ENCODE peak calls at places on chromosomes 12 and 14, in ten cellular contexts. R is left ventricle myocardium inferior, X is lower lobe of right lung, F is fibroblast of lung, M is SK-N-SH, S is A549, U is OCI-LY7, Z is psoas muscle, P is pancreas, E is sigmoid colon. K is an unnamed sample.

GRCh38 chr12:112824701-112825100 is 33.2 kb downstream of the RPH3A start:
- DNase-seq in R (no peak), X (no peak), F (no peak), M (no peak), S (no peak), U (no peak), Z (no peak), P (no peak), E (no peak), K (no peak)

GRCh38 chr14:36702484-36702883 is 40.8 kb downstream of the PAX9 start:
- DNase-seq in R (no peak), X (no peak), F (no peak), M (no peak), S (no peak), U (no peak), Z (no peak), P (no peak), E (no peak), K (no peak)

GRCh38 chr12:42485823-42486222 is 103.7 kb downstream of the PRICKLE1 start:
- DNase-seq in R (no peak), X (no peak), F (no peak), M (no peak), S (no peak), U (no peak), Z (no peak), P (no peak), E (no peak), K (no peak)

GRCh38 chr14:91875515-91876286 is 8.4 kb upstream of the TC2N start:
- DNase-seq in R (no peak), X (no peak), F (no peak), M (no peak), S (no peak), U (no peak), Z (no peak), P (no peak), E (no peak), K (peak; percentile 70)

GRCh38 chr14:33127531-33127930 is 188.9 kb downstream of the NPAS3 start:
- DNase-seq in R (no peak), X (no peak), F (no peak), M (no peak), S (no peak), U (no peak), Z (no peak), P (no peak), E (no peak), K (no peak)

GRCh38 chr12:1791104-1791927 is 29.0 kb upstream of the LRTM2 start:
- DNase-seq in R (no peak), X (peak; percentile 61), F (peak; percentile 76), M (peak; percentile 73), S (peak; percentile 60), U (peak; percentile 78), Z (no peak), P (no peak), E (peak; percentile 85), K (no peak)

GRCh38 chr12:54749191-54749818 is 101.1 kb upstream of the DCD start:
- DNase-seq in R (no peak), X (no peak), F (peak; percentile 59), M (peak; percentile 23), S (peak; percentile 43), U (peak; percentile 67), Z (no peak), P (no peak), E (no peak), K (no peak)

GRCh38 chr12:46659844-46660243 is 166.0 kb downstream of the SLC38A4 start:
- DNase-seq in R (no peak), X (no peak), F (no peak), M (no peak), S (no peak), U (no peak), Z (no peak), P (no peak), E (no peak), K (no peak)

GRCh38 chr12:115815924-115816323 is 461.6 kb downstream of the MED13L start:
- DNase-seq in R (no peak), X (no peak), F (no peak), M (no peak), S (no peak), U (no peak), Z (no peak), P (no peak), E (no peak), K (no peak)

GRCh38 chr12:6076776-6077700 is 47.4 kb downstream of the VWF start:
- DNase-seq in R (no peak), X (no peak), F (no peak), M (no peak), S (no peak), U (no peak), Z (peak; percentile 3), P (peak; percentile 32), E (no peak), K (no peak)

GRCh38 chr14:89206426-89206825 is 210.6 kb downstream of the FOXN3 start:
- DNase-seq in R (no peak), X (no peak), F (no peak), M (no peak), S (no peak), U (no peak), Z (peak; percentile 38), P (no peak), E (no peak), K (no peak)

GRCh38 chr14:89205137-89205740 is 211.8 kb downstream of the FOXN3 start:
- DNase-seq in R (no peak), X (no peak), F (no peak), M (no peak), S (no peak), U (no peak), Z (no peak), P (no peak), E (no peak), K (no peak)

GRCh38 chr14:89212386-89213235 is 204.4 kb downstream of the FOXN3 start:
- DNase-seq in R (no peak), X (no peak), F (no peak), M (peak; percentile 73), S (no peak), U (no peak), Z (no peak), P (no peak), E (no peak), K (no peak)

GRCh38 chr14:89202413-89202812 is 214.6 kb downstream of the FOXN3 start:
- DNase-seq in R (no peak), X (no peak), F (peak; percentile 15), M (no peak), S (no peak), U (no peak), Z (no peak), P (no peak), E (no peak), K (no peak)

DNA sequence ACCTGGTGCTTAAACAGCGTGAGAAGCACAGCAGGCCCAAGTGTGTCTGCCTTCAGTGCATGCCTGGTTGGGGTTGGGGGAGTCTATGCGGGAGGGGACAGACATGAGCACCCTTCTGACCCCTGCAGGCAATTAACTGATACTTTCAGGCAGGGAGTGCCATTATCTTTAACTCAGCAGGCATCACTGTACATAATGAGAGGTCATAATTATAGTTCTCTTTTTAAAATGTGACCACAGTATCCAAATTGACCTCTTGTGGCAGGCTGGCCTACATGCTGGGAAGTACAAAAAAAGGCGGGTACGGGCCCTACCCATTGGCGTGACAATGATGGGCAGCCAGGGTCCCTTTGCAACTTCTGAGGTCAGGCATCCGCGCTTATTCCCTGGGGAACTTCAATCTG is 209.1 kb downstream of the FOXN3 start:
- DNase-seq in R (no peak), X (no peak), F (no peak), M (peak; percentile 30), S (no peak), U (no peak), Z (no peak), P (no peak), E (no peak), K (no peak)
- TF ChIP-seq CTCF in R (no peak), X (no peak), F (no peak), M (no peak), S (no peak), U (peak; percentile 13), Z (no peak), P (no peak), E (no peak), K (no peak)

DNA sequence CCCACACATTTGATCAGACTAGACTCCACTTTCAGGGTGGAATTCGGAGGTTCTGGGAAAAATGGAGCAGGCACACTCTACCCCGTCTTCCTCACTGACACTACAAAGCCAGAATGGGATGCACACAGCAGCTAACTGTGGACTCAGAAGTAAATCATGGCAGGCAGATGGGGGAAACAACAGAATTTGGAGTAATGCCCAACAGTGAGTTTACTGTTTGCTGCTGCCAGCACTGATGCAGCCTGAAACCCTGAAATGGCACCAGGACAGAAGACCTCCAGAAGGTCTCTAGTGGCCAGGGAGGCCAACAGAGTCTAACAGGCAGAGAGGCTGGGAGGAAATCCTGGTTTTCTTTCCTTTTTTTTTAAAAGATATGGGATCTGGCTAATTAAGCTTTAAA is 24.6 kb downstream of the KCTD10 start:
- DNase-seq in R (no peak), X (no peak), F (no peak), M (no peak), S (no peak), U (no peak), Z (no peak), P (no peak), E (no peak), K (no peak)
- H3K4me1 ChIP-seq in R (peaks cover 37% of the 10 kb centered on the region), X (peaks cover 19% of the 10 kb centered on the region), F (peaks cover 6% of the 10 kb centered on the region), M (no peaks in the 10 kb centered on the region), S (no peaks in the 10 kb centered on the region), U (no peaks in the 10 kb centered on the region), Z (no peaks in the 10 kb centered on the region), P (no peaks in the 10 kb centered on the region), E (peaks cover 85% of the 10 kb centered on the region), K (peaks cover 43% of the 10 kb centered on the region)

DNA sequence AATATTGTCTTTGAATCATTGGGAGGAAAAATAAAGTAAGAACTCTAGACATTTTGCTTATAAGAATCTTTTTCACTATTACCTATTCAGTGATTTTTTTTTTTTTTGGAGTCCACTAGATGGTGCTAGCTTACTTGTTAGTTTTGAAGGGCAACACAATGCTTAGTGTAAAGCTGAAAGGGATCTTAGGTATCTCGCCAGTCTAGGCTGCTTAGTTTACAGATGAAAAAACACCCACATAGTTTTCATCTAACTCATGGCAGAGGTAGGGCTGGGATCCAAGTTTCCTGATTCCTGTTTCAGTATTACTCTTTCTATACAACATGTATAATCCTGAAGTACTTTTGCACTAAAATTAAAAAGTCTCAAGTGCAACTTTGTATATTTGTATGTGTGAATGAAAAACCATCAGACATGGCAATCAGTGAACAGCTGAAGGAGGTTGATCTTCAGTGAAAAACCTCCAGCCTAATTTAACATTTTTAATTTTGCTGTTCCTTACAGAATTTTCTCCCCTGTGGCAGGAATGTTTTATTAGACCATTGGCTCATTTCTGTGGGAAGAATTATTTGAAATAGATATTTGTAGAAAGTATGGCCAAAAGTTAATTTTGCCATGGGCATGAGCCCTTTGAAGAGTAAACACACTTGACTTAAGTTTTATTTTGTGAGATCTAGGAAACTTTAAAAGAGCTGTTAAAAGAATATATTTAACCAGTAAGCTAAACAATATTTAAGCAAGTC is 40.7 kb downstream of the LRRIQ1 start:
- DNase-seq in R (no peak), X (no peak), F (peak; percentile 83), M (peak; percentile 12), S (peak; percentile 44), U (peak; percentile 45), Z (no peak), P (no peak), E (no peak), K (no peak)
- TF ChIP-seq CTCF in R (peak; percentile 44), X (peak; percentile 39), F (peak; percentile 59), M (peak; percentile 75), S (peak; percentile 70), U (peak; percentile 80), Z (peak; percentile 21), P (no peak), E (no peak), K (no peak)

DNA sequence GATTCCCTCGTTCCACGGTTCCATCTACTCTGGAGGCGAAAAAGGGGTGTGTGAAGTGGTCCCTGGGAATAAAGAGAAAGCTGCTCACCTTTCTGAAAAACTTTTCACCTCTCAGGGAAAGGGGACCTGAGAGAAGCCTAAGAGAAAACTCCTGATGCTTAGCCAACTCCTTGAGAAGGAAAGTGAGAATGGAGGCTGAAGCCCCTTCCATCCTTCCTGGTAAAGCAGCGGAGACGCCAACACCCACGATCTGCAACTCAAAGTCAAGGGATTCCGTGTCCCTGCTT is 110.0 kb downstream of the ARF6 start:
- DNase-seq in R (no peak), X (no peak), F (no peak), M (no peak), S (no peak), U (no peak), Z (no peak), P (no peak), E (no peak), K (no peak)
- H3K4me1 ChIP-seq in R (peaks cover 57% of the 10 kb centered on the region), X (peaks cover 53% of the 10 kb centered on the region), F (peaks cover 34% of the 10 kb centered on the region), M (peaks cover 45% of the 10 kb centered on the region), S (peaks cover 63% of the 10 kb centered on the region), U (peaks cover 83% of the 10 kb centered on the region), Z (peaks cover 53% of the 10 kb centered on the region), P (peaks cover 7% of the 10 kb centered on the region), E (peaks cover 52% of the 10 kb centered on the region), K (peaks cover 62% of the 10 kb centered on the region)